ENCODE peak calls at places on chromosome 14, in four cellular contexts. K is tibial nerve, N is SK-N-SH, Q is astrocyte. J is an unnamed sample. For H3K4me1, the result is how much of the 10 kb centered on the place peaks cover.

GRCh38 chr14:55201219-55202096 is 10.1 kb upstream of the DLGAP5 start:
- DNase-seq in N (no peak), K (no peak), Q (no peak), J (no peak)

GRCh38 chr14:88840926-88841325 is 16.5 kb downstream of the TTC8 start:
- DNase-seq in Q (no peak), K (no peak), N (no peak), J (no peak)

GRCh38 chr14:70317969-70318634 is 41.4 kb downstream of the COX16 start:
- DNase-seq in K (no peak), N (peak), Q (peak), J (peak)

GRCh38 chr14:85702191-85702590 is 172.2 kb downstream of the FLRT2 start:
- DNase-seq in Q (no peak), N (no peak), K (no peak), J (no peak)

GRCh38 chr14:53851394-53852056 is 105.1 kb downstream of the BMP4 start:
- DNase-seq in K (no peak), Q (peak), N (no peak), J (peak)

GRCh38 chr14:58082491-58083098 is 69.4 kb downstream of the ARMH4 start:
- DNase-seq in K (no peak), N (no peak), Q (peak), J (peak)

GRCh38 chr14:93834739-93835383 is 46.6 kb upstream of the PRIMA1 start:
- DNase-seq in Q (no peak), K (no peak), N (no peak), J (no peak)

GRCh38 chr14:104424406-104425072 is 155.0 kb upstream of the C14orf180 start:
- DNase-seq in K (no peak), N (peak), Q (no peak), J (peak)

GRCh38 chr14:102139248-102140026 is at the start of gene WDR20:
- DNase-seq in Q (peak), K (peak), N (peak), J (peak)

GRCh38 chr14:99589031-99589441 is 15.0 kb downstream of the CCDC85C start:
- DNase-seq in N (no peak), Q (no peak), K (no peak), J (no peak)

GRCh38 chr14:100440207-100440631 is 117.1 kb downstream of the SLC25A47 start:
- DNase-seq in K (peak), Q (peak), N (peak), J (peak)

GRCh38 chr14:99996951-99997571 is 68.2 kb upstream of the EVL start:
- DNase-seq in N (no peak), K (no peak), Q (no peak), J (no peak)

GRCh38 chr14:91827746-91828145 is 39.6 kb downstream of the TC2N start:
- DNase-seq in Q (no peak), K (no peak), N (no peak), J (no peak)

GRCh38 chr14:105503918-105504692 is 13.1 kb downstream of the TEDC1 start:
- DNase-seq in Q (no peak), K (no peak), N (peak), J (no peak)

GRCh38 chr14:80609055-80609454 is 332.5 kb downstream of the CEP128 start:
- DNase-seq in Q (no peak), N (no peak), K (no peak), J (no peak)

GRCh38 chr14:101363261-101363555 is 198.1 kb upstream of the DIO3 start:
- DNase-seq in Q (no peak), K (no peak), N (no peak), J (no peak)

GRCh38 chr14:53368714-53369191 is 215.6 kb upstream of the DDHD1 start:
- DNase-seq in N (no peak), Q (peak), K (no peak), J (no peak)

GRCh38 chr14:22524784-22525161 is 64.3 kb downstream of the DAD1 start:
- DNase-seq in N (no peak), Q (peak), K (no peak), J (no peak)

GRCh38 chr14:64942531-64943111 is at the start of gene GPX2:
- DNase-seq in K (no peak), Q (no peak), N (no peak), J (no peak)

GRCh38 chr14:29536886-29537511 is 390.6 kb downstream of the PRKD1 start:
- DNase-seq in Q (peak), N (peak), K (no peak), J (no peak)

GRCh38 chr14:50920482-50921225 is 23.6 kb downstream of the PYGL start:
- DNase-seq in Q (peak), N (no peak), K (no peak), J (peak)

GRCh38 chr14:102370305-102370809 is 7.6 kb downstream of the TECPR2 start:
- DNase-seq in N (no peak), K (no peak), Q (no peak), J (peak)

GRCh38 chr14:97824218-97824617 is 1027.0 kb downstream of the VRK1 start:
- DNase-seq in N (no peak), K (no peak), Q (no peak), J (no peak)

GRCh38 chr14:100441271-100441947 is 118.3 kb downstream of the SLC25A47 start:
- DNase-seq in Q (no peak), K (no peak), N (no peak), J (no peak)

GRCh38 chr14:104743461-104744380 is 9.2 kb upstream of the SIVA1 start:
- DNase-seq in K (no peak), N (no peak), Q (no peak), J (no peak)

GRCh38 chr14:103546651-103547454 is 15.6 kb downstream of the BAG5 start:
- DNase-seq in K (no peak), Q (no peak), N (peak), J (peak)

GRCh38 chr14:58196198-58196597 is 3.8 kb upstream of the ACTR10 start:
- DNase-seq in Q (no peak), N (no peak), K (no peak), J (peak)

GRCh38 chr14:22483863-22484593 is 105.0 kb downstream of the DAD1 start:
- DNase-seq in N (no peak), Q (no peak), K (no peak), J (peak)

GRCh38 chr14:99579903-99580570 is 24.0 kb downstream of the CCDC85C start:
- DNase-seq in N (peak), Q (peak), K (no peak), J (peak)

GRCh38 chr14:73238262-73238852 is 1.1 kb downstream of the PAPLN start:
- DNase-seq in Q (peak), N (no peak), K (peak), J (no peak)

GRCh38 chr14:72644038-72644437 is 249.9 kb downstream of the DPF3 start:
- DNase-seq in Q (no peak), K (no peak), N (no peak), J (no peak)

GRCh38 chr14:22426711-22427110 is 162.3 kb downstream of the DAD1 start:
- DNase-seq in Q (no peak), K (no peak), N (no peak), J (no peak)

GRCh38 chr14:73153272-73153671 is 17.0 kb downstream of the PSEN1 start:
- DNase-seq in Q (peak), N (no peak), K (no peak), J (no peak)

GRCh38 chr14:103930051-103930604 is 1.9 kb downstream of the TDRD9 start:
- DNase-seq in N (no peak), K (no peak), Q (no peak), J (no peak)

GRCh38 chr14:105091335-105092123 is 26.3 kb upstream of the GPR132 start:
- DNase-seq in N (no peak), K (no peak), Q (no peak), J (peak)

GRCh38 chr14:93987815-93988476 is 9.2 kb upstream of the CCDC197 start:
- DNase-seq in N (no peak), Q (no peak), K (no peak), J (no peak)

GRCh38 chr14:20454645-20455354 is at the start of the genes APEX1 and OSGEP:
- DNase-seq in Q (peak), N (peak), K (peak), J (peak)
- TF ChIP-seq CTCF in Q (no peak), N (no peak), K (no peak), J (no peak)

GRCh38 chr14:75995372-75996041 is 9.9 kb downstream of the IFT43 start:
- DNase-seq in N (no peak), Q (no peak), K (peak), J (peak)
- H3K27ac ChIP-seq in N (no peak), Q (no peak), K (peak), J (no peak)

GRCh38 chr14:36279306-36280244 is 40.9 kb downstream of the MBIP start:
- DNase-seq in Q (no peak), K (no peak), N (no peak), J (no peak)

GRCh38 chr14:36271222-36271621 is 49.2 kb downstream of the MBIP start:
- DNase-seq in Q (no peak), K (no peak), N (no peak), J (no peak)

GRCh38 chr14:36271939-36272907 is 48.2 kb downstream of the MBIP start:
- DNase-seq in N (peak), K (no peak), Q (peak), J (peak)

GRCh38 chr14:36270191-36270590 is 50.2 kb downstream of the MBIP start:
- DNase-seq in K (no peak), Q (no peak), N (no peak), J (no peak)

GRCh38 chr14:36275741-36276140 is 44.7 kb downstream of the MBIP start:
- DNase-seq in K (no peak), N (no peak), Q (no peak), J (no peak)
- H3K4me1 ChIP-seq in K (under half), N (under half), Q (under half), J (under half)

GRCh38 chr14:96284008-96284407 is 28.0 kb downstream of the BDKRB1 start:
- DNase-seq in Q (no peak), K (no peak), N (no peak), J (no peak)

GRCh38 chr14:96281486-96281885 is 25.5 kb downstream of the BDKRB1 start:
- DNase-seq in K (no peak), N (no peak), Q (no peak), J (no peak)

GRCh38 chr14:96285667-96286066 is 29.7 kb downstream of the BDKRB1 start:
- DNase-seq in N (peak), Q (peak), K (no peak), J (peak)

GRCh38 chr14:96286251-96286650 is 30.2 kb downstream of the BDKRB1 start:
- DNase-seq in N (no peak), Q (no peak), K (no peak), J (no peak)

GRCh38 chr14:96284430-96284829 is 28.4 kb downstream of the BDKRB1 start:
- DNase-seq in Q (no peak), K (no peak), N (no peak), J (no peak)
- TF ChIP-seq CTCF in Q (no peak), K (no peak), N (no peak), J (no peak)

DNA sequence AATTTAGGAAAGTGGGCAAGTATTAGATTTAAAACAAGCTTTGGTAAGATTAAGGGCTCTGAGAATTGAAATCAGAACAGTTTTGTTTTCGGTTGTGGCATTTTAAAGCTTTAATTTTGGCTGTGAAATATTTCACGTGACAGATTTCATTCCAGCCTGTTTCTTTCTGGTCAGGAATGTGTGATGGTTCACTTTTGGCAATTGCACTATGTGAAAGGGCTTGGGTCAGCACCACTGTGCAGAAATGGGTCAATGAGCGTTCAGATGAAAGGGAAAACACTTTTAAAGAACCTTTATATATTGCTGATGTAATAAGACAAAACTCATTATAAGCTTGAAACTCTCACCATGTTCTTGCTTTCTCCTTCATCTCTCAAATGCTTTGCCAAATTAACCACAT is 17.1 kb downstream of the NUBPL start:
- DNase-seq in Q (no peak), N (no peak), K (no peak), J (no peak)
- H3K27ac ChIP-seq in Q (no peak), N (no peak), K (peak), J (no peak)

DNA sequence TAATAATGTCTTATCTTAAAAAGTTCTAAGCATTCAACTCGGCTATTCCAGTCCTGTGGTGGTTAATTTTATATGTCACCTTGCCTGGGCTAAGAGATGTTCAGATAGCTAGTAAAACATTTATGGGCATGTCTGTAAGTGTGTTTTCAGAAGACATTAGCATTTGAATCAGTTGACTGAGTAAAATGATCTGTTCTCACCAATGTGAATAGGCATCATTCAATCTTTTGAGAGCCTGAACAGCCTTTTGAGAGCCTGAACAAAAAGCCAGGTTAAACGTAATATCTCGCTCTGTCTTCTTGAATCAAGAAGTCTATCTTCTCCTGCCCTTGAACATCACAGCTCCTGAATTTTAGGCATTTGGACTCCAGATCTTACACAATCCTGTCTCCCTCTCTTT is 1266.1 kb downstream of the LRFN5 start:
- DNase-seq in N (no peak), Q (no peak), K (no peak), J (no peak)
- H3K4me1 ChIP-seq in N (under half), Q (under half), K (under half), J (under half)

GRCh38 chr14:69247691-69248440 is 12.1 kb upstream of the GALNT16 start:
- DNase-seq in N (no peak), Q (peak), K (peak), J (no peak)
- TF ChIP-seq CTCF in N (peak), Q (peak), K (peak), J (peak)

J was measured in cardiac muscle cell.